ENCODE peak calls at places on chromosomes 3 and 15, in eight cellular contexts. One of them, this sample, is unnamed.
A peak's percentile ranks its signal among the peaks of the same experiment; 100 is the strongest.

GRCh38 chr3:11285471-11285870 is 13.3 kb downstream of the ATG7 start:
- DNase-seq in activated T-helper 1 cell treated with Interleukin-2 at 50 U/mL for 16 hours: no peak
- DNase-seq in mesothelial cell of epicardium: no peak
- DNase-seq in stimulated activated CD8-positive, alpha-beta memory T cell treated with anti-CD3 and anti-CD28 coated beads, Interleukin-15, amount 100 ng/mL, for 24 hours: no peak
- DNase-seq in NCI-H1694: no peak
- DNase-seq in NCI-H1417: no peak
- DNase-seq in left ventricle myocardium inferior: no peak
- DNase-seq in NCI-H748 treated with DMSO at 0.1 percent for 48 hours: no peak
- DNase-seq in this sample: no peak

GRCh38 chr15:60035344-60035743 is 31.2 kb downstream of the FOXB1 start:
- DNase-seq in activated T-helper 1 cell treated with Interleukin-2 at 50 U/mL for 16 hours: no peak
- DNase-seq in mesothelial cell of epicardium: no peak
- DNase-seq in stimulated activated CD8-positive, alpha-beta memory T cell treated with anti-CD3 and anti-CD28 coated beads, Interleukin-15, amount 100 ng/mL, for 24 hours: no peak
- DNase-seq in NCI-H1694: no peak
- DNase-seq in NCI-H1417: no peak
- DNase-seq in left ventricle myocardium inferior: no peak
- DNase-seq in NCI-H748 treated with DMSO at 0.1 percent for 48 hours: peak; percentile 9
- DNase-seq in this sample: no peak

GRCh38 chr15:49530106-49530505 is 90.5 kb downstream of the FAM227B start:
- DNase-seq in activated T-helper 1 cell treated with Interleukin-2 at 50 U/mL for 16 hours: no peak
- DNase-seq in mesothelial cell of epicardium: no peak
- DNase-seq in stimulated activated CD8-positive, alpha-beta memory T cell treated with anti-CD3 and anti-CD28 coated beads, Interleukin-15, amount 100 ng/mL, for 24 hours: no peak
- DNase-seq in NCI-H1694: no peak
- DNase-seq in NCI-H1417: no peak
- DNase-seq in left ventricle myocardium inferior: no peak
- DNase-seq in NCI-H748 treated with DMSO at 0.1 percent for 48 hours: no peak
- DNase-seq in this sample: no peak

GRCh38 chr3:196694202-196694638 is 17.8 kb downstream of the CEP19 start:
- DNase-seq in activated T-helper 1 cell treated with Interleukin-2 at 50 U/mL for 16 hours: no peak
- DNase-seq in mesothelial cell of epicardium: no peak
- DNase-seq in stimulated activated CD8-positive, alpha-beta memory T cell treated with anti-CD3 and anti-CD28 coated beads, Interleukin-15, amount 100 ng/mL, for 24 hours: no peak
- DNase-seq in NCI-H1694: peak; percentile 15
- DNase-seq in NCI-H1417: no peak
- DNase-seq in left ventricle myocardium inferior: no peak
- DNase-seq in NCI-H748 treated with DMSO at 0.1 percent for 48 hours: no peak
- DNase-seq in this sample: no peak

GRCh38 chr3:79040701-79041100 is 727.1 kb downstream of the ROBO1 start:
- DNase-seq in activated T-helper 1 cell treated with Interleukin-2 at 50 U/mL for 16 hours: no peak
- DNase-seq in mesothelial cell of epicardium: no peak
- DNase-seq in stimulated activated CD8-positive, alpha-beta memory T cell treated with anti-CD3 and anti-CD28 coated beads, Interleukin-15, amount 100 ng/mL, for 24 hours: no peak
- DNase-seq in NCI-H1694: no peak
- DNase-seq in NCI-H1417: no peak
- DNase-seq in left ventricle myocardium inferior: no peak
- DNase-seq in NCI-H748 treated with DMSO at 0.1 percent for 48 hours: no peak
- DNase-seq in this sample: no peak

GRCh38 chr3:187943677-187944390 is 198.6 kb upstream of the BCL6 start:
- DNase-seq in activated T-helper 1 cell treated with Interleukin-2 at 50 U/mL for 16 hours: no peak
- DNase-seq in mesothelial cell of epicardium: no peak
- DNase-seq in stimulated activated CD8-positive, alpha-beta memory T cell treated with anti-CD3 and anti-CD28 coated beads, Interleukin-15, amount 100 ng/mL, for 24 hours: no peak
- DNase-seq in NCI-H1694: no peak
- DNase-seq in NCI-H1417: peak; percentile 39
- DNase-seq in left ventricle myocardium inferior: no peak
- DNase-seq in NCI-H748 treated with DMSO at 0.1 percent for 48 hours: no peak
- DNase-seq in this sample: no peak

GRCh38 chr3:174295336-174295735 is 563.8 kb upstream of the NAALADL2 start:
- DNase-seq in activated T-helper 1 cell treated with Interleukin-2 at 50 U/mL for 16 hours: no peak
- DNase-seq in mesothelial cell of epicardium: no peak
- DNase-seq in stimulated activated CD8-positive, alpha-beta memory T cell treated with anti-CD3 and anti-CD28 coated beads, Interleukin-15, amount 100 ng/mL, for 24 hours: no peak
- DNase-seq in NCI-H1694: no peak
- DNase-seq in NCI-H1417: no peak
- DNase-seq in left ventricle myocardium inferior: no peak
- DNase-seq in NCI-H748 treated with DMSO at 0.1 percent for 48 hours: no peak
- DNase-seq in this sample: no peak

GRCh38 chr3:57557088-57557537 is 1.0 kb downstream of the PDE12 start:
- DNase-seq in activated T-helper 1 cell treated with Interleukin-2 at 50 U/mL for 16 hours: peak; percentile 18
- DNase-seq in mesothelial cell of epicardium: no peak
- DNase-seq in stimulated activated CD8-positive, alpha-beta memory T cell treated with anti-CD3 and anti-CD28 coated beads, Interleukin-15, amount 100 ng/mL, for 24 hours: peak; percentile 5
- DNase-seq in NCI-H1694: no peak
- DNase-seq in NCI-H1417: no peak
- DNase-seq in left ventricle myocardium inferior: no peak
- DNase-seq in NCI-H748 treated with DMSO at 0.1 percent for 48 hours: no peak
- DNase-seq in this sample: no peak

GRCh38 chr3:138696661-138697370 is 88.2 kb downstream of the FAIM start:
- DNase-seq in activated T-helper 1 cell treated with Interleukin-2 at 50 U/mL for 16 hours: no peak
- DNase-seq in mesothelial cell of epicardium: no peak
- DNase-seq in stimulated activated CD8-positive, alpha-beta memory T cell treated with anti-CD3 and anti-CD28 coated beads, Interleukin-15, amount 100 ng/mL, for 24 hours: no peak
- DNase-seq in NCI-H1694: no peak
- DNase-seq in NCI-H1417: no peak
- DNase-seq in left ventricle myocardium inferior: no peak
- DNase-seq in NCI-H748 treated with DMSO at 0.1 percent for 48 hours: no peak
- DNase-seq in this sample: no peak